ENCODE peak calls at places on chromosomes 12 and 14, in four cellular contexts. Q is pancreas, C is neural progenitor cell, Y is IMR-90. Z is an unnamed sample.

GRCh38 chr12:94678849-94679248 is 28.5 kb upstream of the TMCC3 start:
- DNase-seq in Q (no peak), C (no peak), Y (no peak), Z (no peak)

GRCh38 chr14:30340495-30340894 is 218.5 kb upstream of the G2E3 start:
- DNase-seq in Q (no peak), C (no peak), Y (no peak), Z (no peak)

GRCh38 chr12:52805000-52805399 is 8.9 kb downstream of the KRT4 start:
- DNase-seq in Q (no peak), C (no peak), Y (no peak), Z (no peak)

GRCh38 chr12:5043589-5044419 is at the start of gene KCNA5:
- DNase-seq in Q (no peak), C (peak; percentile 79), Y (no peak), Z (no peak)

GRCh38 chr14:77023001-77023996 is 5.2 kb downstream of the IRF2BPL start:
- DNase-seq in Q (no peak), C (peak; percentile 70), Y (peak; percentile 38), Z (no peak)

GRCh38 chr12:113978080-113978479 is 12.0 kb upstream of the RBM19 start:
- DNase-seq in Q (no peak), C (no peak), Y (no peak), Z (no peak)

GRCh38 chr12:27199638-27200300 is 44.3 kb upstream of the STK38L start:
- DNase-seq in Q (no peak), C (no peak), Y (no peak), Z (no peak)

GRCh38 chr12:117051380-117051779 is 47.8 kb downstream of the TESC start:
- DNase-seq in Q (no peak), C (no peak), Y (no peak), Z (no peak)

GRCh38 chr14:30243805-30244204 is 315.2 kb upstream of the G2E3 start:
- DNase-seq in Q (no peak), C (no peak), Y (peak; percentile 85), Z (no peak)

GRCh38 chr12:54420766-54421144 is 1.7 kb upstream of the ITGA5 start:
- DNase-seq in Q (no peak), C (no peak), Y (no peak), Z (no peak)

GRCh38 chr12:89350661-89351488 is 1.4 kb downstream of the DUSP6 start:
- DNase-seq in Q (peak; percentile 66), C (peak; percentile 31), Y (no peak), Z (peak; percentile 56)

DNA sequence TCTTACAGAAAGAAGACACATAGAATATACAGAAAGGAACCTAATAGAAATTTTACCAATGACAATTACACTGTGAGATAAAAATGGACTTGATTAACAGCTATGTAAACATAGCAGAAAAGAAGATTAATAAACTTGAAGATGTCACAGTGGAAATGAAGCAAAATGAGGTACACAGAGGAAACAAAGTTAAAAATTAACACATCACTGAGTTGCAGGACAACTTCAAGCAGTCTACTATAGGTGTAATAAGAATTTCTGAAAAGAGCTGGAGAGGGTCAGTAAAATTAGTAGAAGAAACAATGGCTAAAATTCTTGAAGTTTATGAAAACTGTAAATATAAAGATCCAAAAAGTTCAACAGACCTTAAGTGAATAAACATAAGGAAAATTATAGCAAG is 738.7 kb downstream of the C12orf50 start:
- DNase-seq in Q (no peak), C (no peak), Y (no peak), Z (no peak)
- H3K9me3 ChIP-seq in Q (peaks cover 5% of the 10 kb centered on the region), C (no peaks in the 10 kb centered on the region), Y (no peaks in the 10 kb centered on the region), Z (no peaks in the 10 kb centered on the region)

DNA sequence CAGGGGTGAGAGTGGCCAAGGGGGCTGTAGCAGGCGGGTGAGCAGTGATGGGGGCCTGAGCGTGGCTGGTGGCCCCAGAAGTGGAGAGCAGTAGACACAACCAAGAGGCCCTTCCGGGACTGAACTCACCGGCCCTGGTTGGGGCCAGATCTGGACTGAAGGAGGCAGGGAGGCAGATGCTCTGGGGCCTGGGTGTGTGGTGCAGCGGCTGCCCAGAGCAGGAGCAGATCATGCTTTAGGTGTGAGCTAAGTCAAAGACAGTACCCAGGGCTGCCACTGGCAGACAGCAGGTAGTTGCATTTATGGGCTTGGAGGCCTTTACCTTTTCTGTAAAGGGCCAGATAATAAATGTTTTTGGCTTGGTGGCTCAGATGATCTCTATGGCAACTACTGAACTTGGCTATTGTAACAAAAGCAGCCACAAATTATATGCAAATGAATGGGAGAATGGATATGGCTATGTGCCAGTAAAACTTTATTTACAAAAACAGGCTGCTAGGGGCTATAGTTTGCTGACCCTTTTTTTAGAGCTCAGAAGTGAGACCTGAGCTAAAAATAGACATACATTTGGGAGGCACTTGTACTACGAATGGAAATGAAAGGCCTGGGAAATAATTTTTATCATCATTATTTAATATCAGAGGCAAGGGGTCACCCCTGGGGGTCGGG is 25.6 kb downstream of the SETD1B start:
- DNase-seq in Q (no peak), C (no peak), Y (no peak), Z (no peak)
- H3K4me3 ChIP-seq in Q (no peak overlapping the region), C (no peak overlapping the region), Y (no peak overlapping the region), Z (no peak overlapping the region)

GRCh38 chr12:34107016-34107415 is 84.7 kb downstream of the ALG10 start:
- DNase-seq in Q (no peak), C (no peak), Y (no peak), Z (no peak)

GRCh38 chr12:34107781-34108404 is 85.6 kb downstream of the ALG10 start:
- DNase-seq in Q (no peak), C (no peak), Y (no peak), Z (no peak)

GRCh38 chr12:34108405-34108803 is 86.1 kb downstream of the ALG10 start:
- DNase-seq in Q (no peak), C (no peak), Y (no peak), Z (no peak)

GRCh38 chr12:34108967-34109366 is 86.7 kb downstream of the ALG10 start:
- DNase-seq in Q (no peak), C (no peak), Y (no peak), Z (no peak)

GRCh38 chr12:34109390-34109789 is 87.1 kb downstream of the ALG10 start:
- DNase-seq in Q (no peak), C (no peak), Y (no peak), Z (no peak)
- H3K9me3 ChIP-seq in Q (no peaks in the 10 kb centered on the region), C (no peaks in the 10 kb centered on the region), Y (peaks cover 20% of the 10 kb centered on the region), Z (no peaks in the 10 kb centered on the region)

GRCh38 chr14:22822619-22823551 is 6.8 kb upstream of the MRPL52 start:
- DNase-seq in Q (peak; percentile 83), C (peak; percentile 96), Y (peak; percentile 86), Z (peak; percentile 71)
- H3K4me3 ChIP-seq in Q (peak overlapping the region; percentile 4), C (peak overlapping the region; percentile 57), Y (peak overlapping the region; percentile 12), Z (peak overlapping the region; percentile 36)

GRCh38 chr14:106129274-106129673 is 602.9 kb downstream of the TMEM121 start:
- DNase-seq in Q (no peak), C (no peak), Y (no peak), Z (peak; percentile 54)

DNA sequence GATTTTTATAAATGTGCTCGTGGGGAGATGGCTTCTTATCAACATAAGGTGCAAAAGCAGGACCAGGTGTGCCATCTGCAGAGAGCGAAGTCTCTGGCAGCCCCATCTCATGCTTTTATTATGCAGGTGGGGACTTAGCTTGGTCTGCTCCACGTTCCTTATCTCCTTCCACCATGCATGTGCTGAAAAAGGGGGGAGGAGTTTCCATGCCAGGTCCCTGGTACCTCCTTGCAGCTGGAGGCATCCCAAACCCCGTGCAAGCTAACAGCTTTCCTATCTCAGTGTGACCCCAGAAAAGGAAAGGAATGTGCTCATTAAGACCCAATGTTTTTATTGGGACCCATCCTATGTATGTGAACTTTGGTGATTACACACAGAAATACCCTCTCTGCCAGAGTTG is 608.5 kb downstream of the TMEM121 start:
- DNase-seq in Q (no peak), C (no peak), Y (no peak), Z (no peak)
- H3K9me3 ChIP-seq in Q (no peaks in the 10 kb centered on the region), C (peaks cover 4% of the 10 kb centered on the region), Y (peaks cover 6% of the 10 kb centered on the region), Z (no peaks in the 10 kb centered on the region)

DNA sequence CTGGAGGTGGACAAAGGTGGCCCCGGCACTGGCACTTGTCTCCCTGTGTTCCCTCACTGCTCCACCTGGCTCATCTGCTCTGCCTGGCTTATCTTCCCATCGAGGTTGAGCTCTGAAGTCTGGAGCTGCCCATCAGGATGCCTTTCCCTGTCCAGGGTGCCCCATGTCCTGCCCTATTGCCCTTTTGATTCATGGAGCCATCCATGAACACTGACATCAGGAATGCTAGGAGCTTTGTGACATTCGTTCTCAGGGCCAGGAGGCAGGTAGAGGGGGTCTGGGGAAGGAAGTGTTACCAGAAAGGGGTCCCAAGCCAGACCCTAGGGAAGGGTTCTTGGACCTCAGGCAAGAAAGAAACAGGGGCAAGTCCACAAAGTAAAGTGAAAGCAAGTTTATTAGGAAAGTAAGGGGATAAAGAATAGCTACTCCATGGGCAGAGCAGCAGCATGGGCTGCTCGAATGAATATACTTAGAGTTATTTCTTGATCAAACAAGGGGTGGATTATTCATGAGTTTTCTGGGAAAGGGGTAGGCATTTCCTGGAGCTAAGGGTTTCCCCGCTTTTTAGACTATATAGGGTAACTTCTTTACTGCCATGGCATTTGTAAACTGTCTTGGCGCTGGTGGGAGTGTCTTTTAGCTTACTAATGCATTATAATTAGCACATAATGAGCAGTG is 51.6 kb downstream of the RIN3 start:
- DNase-seq in Q (no peak), C (no peak), Y (no peak), Z (no peak)
- H3K4me3 ChIP-seq in Q (no peak overlapping the region), C (no peak overlapping the region), Y (no peak overlapping the region), Z (no peak overlapping the region)

GRCh38 chr12:47509398-47509851 is 196.4 kb downstream of the RPAP3 start:
- DNase-seq in Q (no peak), C (no peak), Y (peak; percentile 82), Z (no peak)

GRCh38 chr12:47504775-47505446 is 200.9 kb downstream of the RPAP3 start:
- DNase-seq in Q (no peak), C (no peak), Y (peak; percentile 82), Z (no peak)

DNA sequence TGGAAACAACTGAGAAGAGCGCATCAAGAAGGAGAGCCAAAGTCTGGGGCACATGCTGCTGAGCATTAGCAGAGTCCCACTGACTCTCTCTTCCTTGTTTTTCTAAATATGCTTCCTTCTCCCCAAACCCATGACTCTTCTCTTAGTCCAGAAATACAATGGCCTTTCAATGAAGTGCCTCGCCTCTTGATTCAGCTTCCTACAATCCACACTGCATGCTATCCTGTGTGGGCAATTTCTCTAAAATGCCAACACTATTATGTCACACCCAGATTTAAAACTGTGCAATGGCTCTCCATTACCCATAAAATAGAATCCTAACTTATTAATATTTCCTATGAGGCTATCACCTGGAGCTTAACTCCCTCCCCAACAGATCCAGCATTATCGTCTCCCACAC is 198.6 kb downstream of the RPAP3 start:
- DNase-seq in Q (no peak), C (no peak), Y (peak; percentile 16), Z (no peak)
- H3K9me3 ChIP-seq in Q (no peaks in the 10 kb centered on the region), C (no peaks in the 10 kb centered on the region), Y (no peaks in the 10 kb centered on the region), Z (no peaks in the 10 kb centered on the region)

GRCh38 chr12:143964-144649 is 69.8 kb downstream of the SLC6A12 start:
- DNase-seq in Q (no peak), C (peak; percentile 42), Y (no peak), Z (peak; percentile 91)
- H3K4me3 ChIP-seq in Q (no peak overlapping the region), C (no peak overlapping the region), Y (no peak overlapping the region), Z (no peak overlapping the region)

Z was measured in Peyer's patch.